ENCODE peak calls at places on chromosomes 7 and 10, in ten cellular contexts. V is nucleus accumbens; K is iris pigment epithelial cell; R is HT1080; A is stimulated activated CD8-positive, alpha-beta memory T cell treated with anti-CD3 and anti-CD28 coated beads, Interleukin-2, amount 100 ng/mL, for 1 hour; D is NCI-H1417; B is fibroblast of the aortic adventitia; C is BJ; Z is occipital lobe; H is CD4-positive, alpha-beta T cell. P is an unnamed sample.

GRCh38 chr7:47893238-47893637 is 55.0 kb downstream of the PKD1L1 start:
- DNase-seq in V (no peak), K (no peak), R (no peak), A (no peak), D (no peak), B (no peak), C (no peak), Z (no peak), H (no peak), P (no peak)

GRCh38 chr7:44104880-44105771 is 981 bp downstream of the AEBP1 start:
- DNase-seq in V (peak), K (peak), R (peak), A (no peak), D (no peak), B (peak), C (peak), Z (peak), H (no peak), P (no peak)

GRCh38 chr7:29859491-29860180 is 53.3 kb downstream of the WIPF3 start:
- DNase-seq in V (no peak), K (no peak), R (no peak), A (no peak), D (no peak), B (no peak), C (no peak), Z (no peak), H (no peak), P (no peak)

GRCh38 chr7:98107313-98107691 is 640 bp downstream of the LMTK2 start:
- DNase-seq in V (peak), K (peak), R (no peak), A (no peak), D (no peak), B (peak), C (no peak), Z (no peak), H (no peak), P (no peak)

GRCh38 chr10:55628260-55628701 is 732.8 kb downstream of the ZWINT start:
- DNase-seq in V (peak), K (no peak), R (no peak), A (no peak), D (no peak), B (no peak), C (no peak), Z (no peak), H (no peak), P (no peak)

GRCh38 chr10:132961420-132961803 is 19.0 kb upstream of the CFAP46 start:
- DNase-seq in V (no peak), K (no peak), R (no peak), A (no peak), D (no peak), B (no peak), C (no peak), Z (no peak), H (no peak), P (no peak)

GRCh38 chr7:7641129-7641663 is 644 bp downstream of the UMAD1 start:
- DNase-seq in V (no peak), K (no peak), R (no peak), A (no peak), D (peak), B (peak), C (no peak), Z (no peak), H (no peak), P (no peak)

GRCh38 chr10:125709553-125710266 is 9.8 kb upstream of the EDRF1 start:
- DNase-seq in V (no peak), K (no peak), R (no peak), A (no peak), D (no peak), B (peak), C (no peak), Z (no peak), H (no peak), P (no peak)

GRCh38 chr10:76492026-76492425 is 1060.6 kb downstream of the LRMDA start:
- DNase-seq in V (no peak), K (peak), R (peak), A (no peak), D (no peak), B (peak), C (peak), Z (no peak), H (no peak), P (peak)

GRCh38 chr10:35940067-35940989 is 298.2 kb upstream of the FZD8 start:
- DNase-seq in V (no peak), K (peak), R (no peak), A (no peak), D (no peak), B (peak), C (no peak), Z (no peak), H (no peak), P (no peak)

GRCh38 chr10:17074548-17074860 is 55.1 kb downstream of the CUBN start:
- DNase-seq in V (no peak), K (peak), R (peak), A (no peak), D (no peak), B (peak), C (no peak), Z (no peak), H (no peak), P (no peak)

GRCh38 chr7:87231715-87232114 is 12.2 kb upstream of the TMEM243 start:
- DNase-seq in V (peak), K (no peak), R (no peak), A (no peak), D (no peak), B (peak), C (no peak), Z (no peak), H (no peak), P (no peak)

GRCh38 chr10:16945566-16945965 is 128.3 kb upstream of the RSU1 start:
- DNase-seq in V (no peak), K (no peak), R (no peak), A (no peak), D (no peak), B (peak), C (no peak), Z (no peak), H (no peak), P (no peak)

GRCh38 chr7:111409714-111410422 is 152.4 kb downstream of the IMMP2L start:
- DNase-seq in V (no peak), K (peak), R (no peak), A (no peak), D (no peak), B (peak), C (no peak), Z (no peak), H (no peak), P (no peak)

GRCh38 chr7:96179863-96180262 is 142.0 kb downstream of the SLC25A13 start:
- DNase-seq in V (no peak), K (no peak), R (no peak), A (no peak), D (no peak), B (peak), C (no peak), Z (no peak), H (no peak), P (no peak)

GRCh38 chr7:108268200-108268820 is 138.1 kb upstream of the LAMB4 start:
- DNase-seq in V (no peak), K (peak), R (no peak), A (no peak), D (no peak), B (no peak), C (no peak), Z (no peak), H (no peak), P (no peak)